ENCODE peak calls at places on chromosomes 5 and 9, in four cellular contexts. One of them, this sample, is unnamed.

GRCh38 chr5:124411089-124411488 is 335.4 kb downstream of the ZNF608 start:
- DNase-seq in small intestine: no peak
- DNase-seq in nephron progenitor cell: no peak
- DNase-seq in coronary artery: no peak
- DNase-seq in this sample: no peak

GRCh38 chr9:79403495-79403894 is 168.3 kb upstream of the TLE4 start:
- DNase-seq in coronary artery: no peak
- DNase-seq in nephron progenitor cell: no peak
- DNase-seq in small intestine: no peak
- DNase-seq in this sample: no peak

GRCh38 chr5:138035605-138036537 is 3.0 kb upstream of the FAM13B start:
- DNase-seq in small intestine: peak
- DNase-seq in nephron progenitor cell: peak
- DNase-seq in coronary artery: peak
- DNase-seq in this sample: peak

GRCh38 chr9:132575005-132575609 is 7.3 kb upstream of the BARHL1 start:
- DNase-seq in nephron progenitor cell: peak
- DNase-seq in small intestine: peak
- DNase-seq in coronary artery: no peak
- DNase-seq in this sample: peak

GRCh38 chr9:76887003-76887821 is 18.7 kb downstream of the PRUNE2 start:
- DNase-seq in coronary artery: no peak
- DNase-seq in small intestine: peak
- DNase-seq in nephron progenitor cell: no peak
- DNase-seq in this sample: no peak

GRCh38 chr5:60185230-60186104 is 291.9 kb upstream of the PDE4D start:
- DNase-seq in small intestine: peak
- DNase-seq in nephron progenitor cell: no peak
- DNase-seq in coronary artery: no peak
- DNase-seq in this sample: no peak

GRCh38 chr5:75610201-75610600 is 1.1 kb upstream of the ANKDD1B start:
- DNase-seq in nephron progenitor cell: no peak
- DNase-seq in coronary artery: no peak
- DNase-seq in small intestine: no peak
- DNase-seq in this sample: no peak

GRCh38 chr5:161545701-161546462 is 643 bp downstream of the GABRB2 start:
- DNase-seq in small intestine: no peak
- DNase-seq in nephron progenitor cell: no peak
- DNase-seq in coronary artery: no peak
- DNase-seq in this sample: no peak

GRCh38 chr5:78829811-78830499 is 155.2 kb downstream of the ARSB start:
- DNase-seq in small intestine: no peak
- DNase-seq in nephron progenitor cell: no peak
- DNase-seq in coronary artery: no peak
- DNase-seq in this sample: no peak

GRCh38 chr5:998975-999501 is 9.6 kb upstream of the NKD2 start:
- DNase-seq in nephron progenitor cell: no peak
- DNase-seq in coronary artery: no peak
- DNase-seq in small intestine: no peak
- DNase-seq in this sample: peak

GRCh38 chr9:88388886-88389617 is 808 bp downstream of the SPIN1 start:
- DNase-seq in nephron progenitor cell: peak
- DNase-seq in coronary artery: peak
- DNase-seq in small intestine: peak
- DNase-seq in this sample: peak

GRCh38 chr9:134738869-134739659 is 97.5 kb downstream of the COL5A1 start:
- DNase-seq in nephron progenitor cell: peak
- DNase-seq in small intestine: peak
- DNase-seq in coronary artery: no peak
- DNase-seq in this sample: peak

GRCh38 chr5:123085638-123086286 is 3.3 kb upstream of the PRDM6 start:
- DNase-seq in coronary artery: no peak
- DNase-seq in nephron progenitor cell: no peak
- DNase-seq in small intestine: peak
- DNase-seq in this sample: no peak

GRCh38 chr9:95876595-95876994 is 1.1 kb downstream of the ERCC6L2 start:
- DNase-seq in coronary artery: no peak
- DNase-seq in small intestine: peak
- DNase-seq in nephron progenitor cell: no peak
- DNase-seq in this sample: no peak

GRCh38 chr5:146560205-146560812 is 44.3 kb upstream of the GPR151 start:
- DNase-seq in small intestine: no peak
- DNase-seq in nephron progenitor cell: no peak
- DNase-seq in coronary artery: no peak
- DNase-seq in this sample: no peak

GRCh38 chr5:128825826-128826225 is 139.5 kb upstream of the SLC27A6 start:
- DNase-seq in nephron progenitor cell: no peak
- DNase-seq in coronary artery: no peak
- DNase-seq in small intestine: no peak
- DNase-seq in this sample: no peak

GRCh38 chr5:51392689-51393199 is 9.5 kb downstream of the ISL1 start:
- DNase-seq in nephron progenitor cell: no peak
- DNase-seq in small intestine: no peak
- DNase-seq in coronary artery: no peak
- DNase-seq in this sample: no peak

GRCh38 chr5:101788797-101789196 is 507.3 kb downstream of the SLCO4C1 start:
- DNase-seq in coronary artery: no peak
- DNase-seq in small intestine: no peak
- DNase-seq in nephron progenitor cell: no peak
- DNase-seq in this sample: no peak

GRCh38 chr9:104286187-104286586 is 192.1 kb downstream of the SMC2 start:
- DNase-seq in nephron progenitor cell: no peak
- DNase-seq in small intestine: peak
- DNase-seq in coronary artery: no peak
- DNase-seq in this sample: no peak

GRCh38 chr9:16787724-16788123 is 82.7 kb downstream of the BNC2 start:
- DNase-seq in nephron progenitor cell: no peak
- DNase-seq in coronary artery: no peak
- DNase-seq in small intestine: no peak
- DNase-seq in this sample: no peak

GRCh38 chr5:83955916-83956315 is 235.3 kb upstream of the HAPLN1 start:
- DNase-seq in nephron progenitor cell: no peak
- DNase-seq in coronary artery: no peak
- DNase-seq in small intestine: no peak
- DNase-seq in this sample: no peak

GRCh38 chr5:176188506-176189193 is 49.6 kb upstream of the SIMC1 start:
- DNase-seq in coronary artery: no peak
- DNase-seq in small intestine: no peak
- DNase-seq in nephron progenitor cell: no peak
- DNase-seq in this sample: no peak

GRCh38 chr9:130946778-130947617 is 8.0 kb upstream of the FIBCD1 start:
- DNase-seq in coronary artery: no peak
- DNase-seq in nephron progenitor cell: no peak
- DNase-seq in small intestine: peak
- DNase-seq in this sample: no peak

GRCh38 chr9:137294091-137294683 is 7.9 kb downstream of the NRARP start:
- DNase-seq in coronary artery: no peak
- DNase-seq in nephron progenitor cell: no peak
- DNase-seq in small intestine: no peak
- DNase-seq in this sample: peak

GRCh38 chr5:79295096-79295495 is 59.2 kb downstream of the JMY start:
- DNase-seq in small intestine: no peak
- DNase-seq in coronary artery: no peak
- DNase-seq in nephron progenitor cell: no peak
- DNase-seq in this sample: no peak

GRCh38 chr5:145854651-145855258 is 18.1 kb downstream of the GRXCR2 start:
- DNase-seq in coronary artery: no peak
- DNase-seq in nephron progenitor cell: no peak
- DNase-seq in small intestine: peak
- DNase-seq in this sample: no peak

GRCh38 chr9:130983283-130983670 is 25.7 kb upstream of the LAMC3 start:
- DNase-seq in nephron progenitor cell: no peak
- DNase-seq in small intestine: no peak
- DNase-seq in coronary artery: no peak
- DNase-seq in this sample: no peak

GRCh38 chr9:72154468-72155281 is 5.4 kb downstream of the GDA start:
- DNase-seq in small intestine: peak
- DNase-seq in coronary artery: no peak
- DNase-seq in nephron progenitor cell: no peak
- DNase-seq in this sample: no peak

GRCh38 chr5:140131967-140132409 is 6.3 kb downstream of the IGIP start:
- DNase-seq in nephron progenitor cell: no peak
- DNase-seq in small intestine: no peak
- DNase-seq in coronary artery: no peak
- DNase-seq in this sample: no peak